ENCODE peak calls at places on chromosomes 6 and 20, in ten cellular contexts. One of them, this sample, is unnamed. For H3K4me1, the result is how much of the 10 kb centered on the place peaks cover.

GRCh38 chr6:30881392-30881986 is 2.8 kb upstream of the DDR1 start:
- DNase-seq in psoas muscle: no peak
- DNase-seq in tibial artery: no peak
- DNase-seq in uterus: no peak
- DNase-seq in left lung: no peak
- DNase-seq in Karpas-422: no peak
- DNase-seq in endothelial cell of umbilical vein: no peak
- DNase-seq in H9: no peak
- DNase-seq in foreskin keratinocyte: no peak
- DNase-seq in thoracic aorta: no peak
- DNase-seq in this sample: peak

GRCh38 chr6:5278047-5278446 is 16.7 kb downstream of the FARS2 start:
- DNase-seq in psoas muscle: no peak
- DNase-seq in tibial artery: no peak
- DNase-seq in uterus: no peak
- DNase-seq in left lung: no peak
- DNase-seq in Karpas-422: no peak
- DNase-seq in endothelial cell of umbilical vein: no peak
- DNase-seq in H9: no peak
- DNase-seq in foreskin keratinocyte: no peak
- DNase-seq in thoracic aorta: no peak
- DNase-seq in this sample: no peak

GRCh38 chr6:32151885-32152311 is at the start of gene PRRT1:
- DNase-seq in psoas muscle: no peak
- DNase-seq in tibial artery: no peak
- DNase-seq in uterus: peak
- DNase-seq in left lung: no peak
- DNase-seq in Karpas-422: no peak
- DNase-seq in endothelial cell of umbilical vein: peak
- DNase-seq in H9: no peak
- DNase-seq in foreskin keratinocyte: no peak
- DNase-seq in thoracic aorta: no peak
- DNase-seq in this sample: peak

GRCh38 chr6:169339731-169340314 is 86.2 kb upstream of the THBS2 start:
- DNase-seq in psoas muscle: no peak
- DNase-seq in tibial artery: no peak
- DNase-seq in uterus: no peak
- DNase-seq in left lung: no peak
- DNase-seq in Karpas-422: no peak
- DNase-seq in endothelial cell of umbilical vein: no peak
- DNase-seq in H9: no peak
- DNase-seq in foreskin keratinocyte: no peak
- DNase-seq in thoracic aorta: no peak
- DNase-seq in this sample: no peak

GRCh38 chr6:13012271-13012670 is 295.7 kb downstream of the PHACTR1 start:
- DNase-seq in psoas muscle: no peak
- DNase-seq in tibial artery: no peak
- DNase-seq in uterus: no peak
- DNase-seq in left lung: no peak
- DNase-seq in Karpas-422: no peak
- DNase-seq in endothelial cell of umbilical vein: no peak
- DNase-seq in H9: no peak
- DNase-seq in foreskin keratinocyte: peak
- DNase-seq in thoracic aorta: no peak
- DNase-seq in this sample: no peak

GRCh38 chr6:154154389-154154967 is 115.4 kb downstream of the OPRM1 start:
- DNase-seq in psoas muscle: no peak
- DNase-seq in tibial artery: peak
- DNase-seq in uterus: peak
- DNase-seq in left lung: no peak
- DNase-seq in Karpas-422: peak
- DNase-seq in endothelial cell of umbilical vein: peak
- DNase-seq in H9: no peak
- DNase-seq in foreskin keratinocyte: peak
- DNase-seq in thoracic aorta: no peak
- DNase-seq in this sample: peak

GRCh38 chr20:24942679-24943078 is 6.4 kb upstream of the CST7 start:
- DNase-seq in psoas muscle: no peak
- DNase-seq in tibial artery: no peak
- DNase-seq in uterus: no peak
- DNase-seq in left lung: no peak
- DNase-seq in Karpas-422: no peak
- DNase-seq in endothelial cell of umbilical vein: no peak
- DNase-seq in H9: no peak
- DNase-seq in foreskin keratinocyte: no peak
- DNase-seq in thoracic aorta: no peak
- DNase-seq in this sample: no peak

GRCh38 chr6:13769655-13770053 is 44.7 kb downstream of the MCUR1 start:
- DNase-seq in psoas muscle: no peak
- DNase-seq in tibial artery: no peak
- DNase-seq in uterus: no peak
- DNase-seq in left lung: peak
- DNase-seq in Karpas-422: no peak
- DNase-seq in endothelial cell of umbilical vein: no peak
- DNase-seq in H9: peak
- DNase-seq in foreskin keratinocyte: no peak
- DNase-seq in thoracic aorta: no peak
- DNase-seq in this sample: no peak

DNA sequence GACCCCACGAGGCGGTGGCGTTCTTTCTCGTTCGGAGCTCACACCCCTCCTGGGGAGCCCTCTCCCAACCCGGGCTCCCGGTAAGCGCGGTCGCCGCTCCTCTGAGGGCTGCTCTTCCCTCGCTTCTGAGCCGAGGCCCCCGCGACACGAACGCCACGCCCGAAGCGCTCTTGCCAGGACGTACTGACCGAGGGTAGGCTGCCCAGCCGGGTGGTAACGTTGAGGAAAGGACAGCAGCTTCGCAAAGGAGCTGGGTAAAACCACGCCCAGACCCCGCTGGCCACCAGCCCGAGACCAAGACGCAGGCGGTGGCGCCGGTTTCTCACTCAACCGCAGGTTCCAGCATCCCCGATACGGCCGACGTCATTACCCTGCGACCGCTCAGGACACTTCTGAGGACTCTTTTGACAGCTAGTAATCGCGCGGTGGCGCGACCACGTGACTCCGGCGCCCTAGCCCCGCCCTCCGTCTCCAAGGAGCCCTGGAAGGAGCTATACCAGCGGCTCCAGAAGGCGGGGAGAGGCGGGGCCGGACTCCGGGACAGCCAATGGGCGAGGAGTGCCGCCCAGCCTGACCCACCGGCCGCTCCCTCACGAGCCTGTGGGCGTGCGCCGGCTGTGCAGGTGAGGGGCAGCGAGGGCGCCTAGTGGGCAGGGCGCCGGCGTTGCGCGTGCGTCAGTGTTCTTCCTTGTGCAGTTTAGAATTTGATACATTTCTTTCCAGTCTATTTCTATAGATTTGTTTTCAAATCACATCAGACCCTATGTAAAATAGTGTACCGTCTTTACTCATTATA is 4.0 kb upstream of the GZF1 start:
- DNase-seq in psoas muscle: peak
- DNase-seq in tibial artery: peak
- DNase-seq in uterus: peak
- DNase-seq in left lung: peak
- DNase-seq in Karpas-422: peak
- DNase-seq in endothelial cell of umbilical vein: peak
- DNase-seq in H9: peak
- DNase-seq in foreskin keratinocyte: peak
- DNase-seq in thoracic aorta: peak
- DNase-seq in this sample: peak
- H3K4me1 ChIP-seq in psoas muscle: under half
- H3K4me1 ChIP-seq in tibial artery: under half
- H3K4me1 ChIP-seq in uterus: under half
- H3K4me1 ChIP-seq in left lung: under half
- H3K4me1 ChIP-seq in Karpas-422: half or more
- H3K4me1 ChIP-seq in endothelial cell of umbilical vein: under half
- H3K4me1 ChIP-seq in H9: under half
- H3K4me1 ChIP-seq in foreskin keratinocyte: under half
- H3K4me1 ChIP-seq in thoracic aorta: under half
- H3K4me1 ChIP-seq in this sample: under half

DNA sequence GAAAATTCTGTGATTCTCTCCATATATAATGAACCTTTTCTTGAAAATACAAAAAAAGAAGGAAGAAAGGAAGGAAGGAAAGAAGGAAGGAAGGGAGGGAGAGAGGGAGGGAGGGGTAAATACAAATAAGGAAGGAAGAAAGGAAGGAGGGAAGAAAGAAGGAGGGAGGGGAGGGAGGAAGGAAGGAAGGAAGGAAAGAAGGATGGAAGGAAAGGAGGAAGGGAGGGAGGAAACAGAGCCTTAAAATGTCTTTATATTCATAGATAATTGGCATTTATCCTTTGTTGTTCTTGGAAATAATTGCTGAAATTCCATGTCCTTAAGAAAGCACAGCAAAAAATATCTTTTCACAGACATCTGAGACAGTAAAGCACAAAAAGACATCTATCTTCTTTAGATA is 40.3 kb downstream of the SAMD3 start:
- DNase-seq in psoas muscle: no peak
- DNase-seq in tibial artery: no peak
- DNase-seq in uterus: no peak
- DNase-seq in left lung: no peak
- DNase-seq in Karpas-422: no peak
- DNase-seq in endothelial cell of umbilical vein: no peak
- DNase-seq in H9: no peak
- DNase-seq in foreskin keratinocyte: no peak
- DNase-seq in thoracic aorta: no peak
- DNase-seq in this sample: no peak
- H3K4me1 ChIP-seq in psoas muscle: under half
- H3K4me1 ChIP-seq in tibial artery: under half
- H3K4me1 ChIP-seq in uterus: under half
- H3K4me1 ChIP-seq in left lung: under half
- H3K4me1 ChIP-seq in Karpas-422: under half
- H3K4me1 ChIP-seq in endothelial cell of umbilical vein: under half
- H3K4me1 ChIP-seq in H9: under half
- H3K4me1 ChIP-seq in foreskin keratinocyte: under half
- H3K4me1 ChIP-seq in thoracic aorta: under half
- H3K4me1 ChIP-seq in this sample: under half

DNA sequence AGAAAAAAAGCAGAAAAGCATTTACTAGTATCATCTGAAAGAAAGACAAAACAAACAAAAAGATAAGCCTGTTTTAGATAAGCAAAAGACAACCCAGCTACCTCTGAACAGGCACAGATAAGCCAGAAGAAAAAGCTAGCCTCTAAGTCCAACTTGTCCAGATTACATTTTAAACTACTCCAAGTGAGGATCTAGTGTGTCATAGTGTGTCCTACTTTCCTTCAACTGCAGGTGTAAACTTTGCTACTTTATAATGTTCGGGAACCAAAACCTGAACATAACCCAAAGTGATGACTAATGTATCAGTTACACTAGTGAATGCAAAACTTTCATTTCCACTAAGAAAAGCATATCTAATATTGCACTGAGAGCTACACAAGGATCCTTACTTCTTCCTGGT is 19.5 kb downstream of the ADNP start:
- DNase-seq in psoas muscle: no peak
- DNase-seq in tibial artery: no peak
- DNase-seq in uterus: no peak
- DNase-seq in left lung: no peak
- DNase-seq in Karpas-422: no peak
- DNase-seq in endothelial cell of umbilical vein: no peak
- DNase-seq in H9: no peak
- DNase-seq in foreskin keratinocyte: no peak
- DNase-seq in thoracic aorta: no peak
- DNase-seq in this sample: no peak
- H3K4me1 ChIP-seq in psoas muscle: half or more
- H3K4me1 ChIP-seq in tibial artery: under half
- H3K4me1 ChIP-seq in uterus: under half
- H3K4me1 ChIP-seq in left lung: under half
- H3K4me1 ChIP-seq in Karpas-422: half or more
- H3K4me1 ChIP-seq in endothelial cell of umbilical vein: under half
- H3K4me1 ChIP-seq in H9: under half
- H3K4me1 ChIP-seq in foreskin keratinocyte: under half
- H3K4me1 ChIP-seq in thoracic aorta: half or more
- H3K4me1 ChIP-seq in this sample: under half

GRCh38 chr20:63848003-63848911 is 13.0 kb upstream of the ABHD16B start:
- DNase-seq in psoas muscle: no peak
- DNase-seq in tibial artery: no peak
- DNase-seq in uterus: no peak
- DNase-seq in left lung: no peak
- DNase-seq in Karpas-422: no peak
- DNase-seq in endothelial cell of umbilical vein: no peak
- DNase-seq in H9: peak
- DNase-seq in foreskin keratinocyte: no peak
- DNase-seq in thoracic aorta: no peak
- DNase-seq in this sample: no peak

GRCh38 chr20:63844384-63845025 is 13.4 kb upstream of the ZBTB46 start:
- DNase-seq in psoas muscle: no peak
- DNase-seq in tibial artery: no peak
- DNase-seq in uterus: no peak
- DNase-seq in left lung: no peak
- DNase-seq in Karpas-422: no peak
- DNase-seq in endothelial cell of umbilical vein: no peak
- DNase-seq in H9: no peak
- DNase-seq in foreskin keratinocyte: no peak
- DNase-seq in thoracic aorta: no peak
- DNase-seq in this sample: no peak

GRCh38 chr20:63846938-63847373 is 14.3 kb upstream of the ABHD16B start:
- DNase-seq in psoas muscle: no peak
- DNase-seq in tibial artery: no peak
- DNase-seq in uterus: no peak
- DNase-seq in left lung: no peak
- DNase-seq in Karpas-422: no peak
- DNase-seq in endothelial cell of umbilical vein: no peak
- DNase-seq in H9: no peak
- DNase-seq in foreskin keratinocyte: no peak
- DNase-seq in thoracic aorta: no peak
- DNase-seq in this sample: no peak

GRCh38 chr20:63846128-63846771 is 15.0 kb upstream of the ABHD16B start:
- DNase-seq in psoas muscle: no peak
- DNase-seq in tibial artery: no peak
- DNase-seq in uterus: no peak
- DNase-seq in left lung: no peak
- DNase-seq in Karpas-422: no peak
- DNase-seq in endothelial cell of umbilical vein: no peak
- DNase-seq in H9: peak
- DNase-seq in foreskin keratinocyte: no peak
- DNase-seq in thoracic aorta: no peak
- DNase-seq in this sample: peak

GRCh38 chr20:63847374-63848002 is 13.8 kb upstream of the ABHD16B start:
- DNase-seq in psoas muscle: no peak
- DNase-seq in tibial artery: no peak
- DNase-seq in uterus: no peak
- DNase-seq in left lung: no peak
- DNase-seq in Karpas-422: no peak
- DNase-seq in endothelial cell of umbilical vein: peak
- DNase-seq in H9: peak
- DNase-seq in foreskin keratinocyte: no peak
- DNase-seq in thoracic aorta: no peak
- DNase-seq in this sample: no peak
- H3K4me1 ChIP-seq in psoas muscle: under half
- H3K4me1 ChIP-seq in tibial artery: under half
- H3K4me1 ChIP-seq in uterus: under half
- H3K4me1 ChIP-seq in left lung: under half
- H3K4me1 ChIP-seq in Karpas-422: under half
- H3K4me1 ChIP-seq in endothelial cell of umbilical vein: under half
- H3K4me1 ChIP-seq in H9: under half
- H3K4me1 ChIP-seq in foreskin keratinocyte: under half
- H3K4me1 ChIP-seq in thoracic aorta: under half
- H3K4me1 ChIP-seq in this sample: under half

This sample was measured in adipocyte.